ENCODE peak calls at places on chromosomes 11 and 22, in eight cellular contexts. I is hepatocyte, N is HCT116, E is OCI-LY7, J is PC-3, Z is SK-N-SH, P is MM.1S, D is GM23338. C is an unnamed sample.

GRCh38 chr11:101458161-101458560 is 125.6 kb downstream of the TRPC6 start:
- DNase-seq in Z (no peak), J (peak; percentile 71), I (no peak), D (no peak), E (no peak), P (no peak), N (no peak), C (peak; percentile 81)

GRCh38 chr22:40215266-40215665 is 37.5 kb downstream of the TNRC6B start:
- DNase-seq in J (no peak), E (peak; percentile 36), D (no peak), I (no peak), Z (no peak), P (no peak), N (no peak), C (no peak)

GRCh38 chr11:130779943-130780342 is 136.3 kb downstream of the SNX19 start:
- DNase-seq in N (no peak), P (no peak), I (no peak), J (no peak), D (no peak), Z (no peak), E (no peak), C (no peak)

GRCh38 chr11:116731097-116731761 is 41.6 kb downstream of the BUD13 start:
- DNase-seq in D (peak; percentile 85), N (no peak), E (no peak), P (no peak), I (peak; percentile 31), J (peak; percentile 13), Z (peak; percentile 84), C (peak; percentile 35)

GRCh38 chr11:130781906-130782305 is 134.4 kb downstream of the SNX19 start:
- DNase-seq in D (no peak), Z (no peak), E (no peak), P (no peak), N (no peak), I (no peak), J (peak; percentile 94), C (peak; percentile 94)

GRCh38 chr22:30159561-30160353 is 79.5 kb downstream of the HORMAD2 start:
- DNase-seq in D (no peak), I (peak; percentile 73), N (no peak), J (peak; percentile 67), P (no peak), Z (no peak), E (no peak), C (peak; percentile 83)

GRCh38 chr11:10526974-10527918 is 13.7 kb downstream of the RNF141 start:
- DNase-seq in E (no peak), P (no peak), J (peak; percentile 81), Z (no peak), I (no peak), D (no peak), N (peak; percentile 88), C (peak; percentile 44)

GRCh38 chr11:12671378-12671777 is 2.8 kb upstream of the TEAD1 start:
- DNase-seq in J (no peak), E (no peak), Z (no peak), N (no peak), I (no peak), D (no peak), P (no peak), C (no peak)

GRCh38 chr22:45233827-45234226 is 6.9 kb downstream of the KIAA0930 start:
- DNase-seq in P (no peak), J (no peak), N (no peak), E (no peak), I (peak; percentile 27), Z (no peak), D (no peak), C (no peak)
- H4K20me1 ChIP-seq in P (no peaks in the 10 kb centered on the region), J (no peaks in the 10 kb centered on the region), N (no peaks in the 10 kb centered on the region), E (peaks cover 7% of the 10 kb centered on the region), I (peaks cover 3% of the 10 kb centered on the region), Z (peaks cover 27% of the 10 kb centered on the region), D (peaks cover 12% of the 10 kb centered on the region), C (no peaks in the 10 kb centered on the region)

GRCh38 chr11:96154802-96155520 is 188.0 kb downstream of the MAML2 start:
- DNase-seq in I (no peak), D (no peak), Z (no peak), E (no peak), N (no peak), J (peak; percentile 26), P (no peak), C (peak; percentile 81)
- TF ChIP-seq EZH2phosphoT487 in I (no peak), D (no peak), Z (no peak), E (no peak), N (no peak), J (no peak), P (no peak), C (no peak)

GRCh38 chr11:108486331-108486730 is 11.9 kb downstream of the POGLUT3 start:
- DNase-seq in J (no peak), Z (no peak), E (no peak), I (no peak), N (no peak), P (no peak), D (no peak), C (no peak)
- H3K9me2 ChIP-seq in J (no peaks in the 10 kb centered on the region), Z (no peaks in the 10 kb centered on the region), E (no peaks in the 10 kb centered on the region), I (no peaks in the 10 kb centered on the region), N (no peaks in the 10 kb centered on the region), P (no peaks in the 10 kb centered on the region), D (no peaks in the 10 kb centered on the region), C (no peaks in the 10 kb centered on the region)

GRCh38 chr11:64999478-64999877 is 2.7 kb upstream of the BATF2 start:
- DNase-seq in N (no peak), I (no peak), P (no peak), E (no peak), J (no peak), D (no peak), Z (no peak), C (no peak)

GRCh38 chr11:64996710-64997380 is at the start of gene BATF2:
- DNase-seq in E (peak; percentile 62), P (no peak), I (peak; percentile 87), J (peak; percentile 61), D (peak; percentile 94), Z (peak; percentile 64), N (peak; percentile 50), C (peak; percentile 78)

GRCh38 chr11:64998690-64999431 is 2.1 kb upstream of the BATF2 start:
- DNase-seq in N (no peak), I (peak; percentile 81), Z (no peak), J (no peak), D (no peak), E (peak; percentile 47), P (no peak), C (no peak)

GRCh38 chr11:64996327-64996709 is 453 bp downstream of the BATF2 start:
- DNase-seq in N (no peak), P (no peak), J (no peak), D (no peak), E (no peak), I (no peak), Z (no peak), C (no peak)

DNA sequence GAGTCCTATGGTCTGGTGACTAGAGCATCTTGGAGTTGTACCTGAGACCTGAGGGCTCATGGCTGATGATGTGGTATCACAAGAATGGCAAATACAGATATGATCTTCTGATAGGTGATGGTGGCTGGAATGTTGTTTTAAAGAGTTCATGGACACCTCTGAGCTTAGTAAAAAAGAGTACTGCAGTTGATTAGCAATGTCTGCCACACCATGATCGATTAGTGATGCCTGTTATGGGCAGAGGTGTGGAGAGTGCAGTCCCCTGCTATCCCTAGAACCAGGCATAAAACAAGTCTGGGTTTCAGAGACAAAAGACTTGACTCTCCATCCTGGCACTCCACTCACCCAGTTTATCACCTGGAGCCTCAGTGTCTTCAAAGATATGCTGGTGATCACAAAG is 1.4 kb upstream of the BATF2 start:
- DNase-seq in I (no peak), J (peak; percentile 31), Z (peak; percentile 40), D (peak; percentile 40), P (no peak), N (no peak), E (peak; percentile 64), C (no peak)
- H4K20me1 ChIP-seq in I (no peaks in the 10 kb centered on the region), J (no peaks in the 10 kb centered on the region), Z (no peaks in the 10 kb centered on the region), D (no peaks in the 10 kb centered on the region), P (no peaks in the 10 kb centered on the region), N (no peaks in the 10 kb centered on the region), E (no peaks in the 10 kb centered on the region), C (no peaks in the 10 kb centered on the region)